ENCODE peak calls at places on chromosomes 3 and 15, in five cellular contexts. R, A, S, N and C are unnamed samples.

GRCh38 chr3:155088705-155089380 is 8.7 kb downstream of the MME start:
- DNase-seq in A (no peak), N (no peak), R (no peak), S (peak; percentile 78), C (no peak)

GRCh38 chr15:49521802-49522201 is 98.8 kb downstream of the FGF7 start:
- DNase-seq in N (no peak), R (peak; percentile 15), S (peak; percentile 33), A (no peak), C (peak; percentile 23)

GRCh38 chr3:173553635-173554280 is 156.2 kb downstream of the NLGN1 start:
- DNase-seq in S (peak; percentile 42), R (peak; percentile 70), N (no peak), A (peak; percentile 27), C (peak; percentile 66)

GRCh38 chr15:75230524-75231371 is 27.4 kb upstream of the GOLGA6C start:
- DNase-seq in R (peak; percentile 92), N (no peak), A (no peak), S (no peak), C (peak; percentile 39)

GRCh38 chr3:47083786-47084185 is 80.1 kb downstream of the SETD2 start:
- DNase-seq in R (no peak), S (no peak), N (no peak), A (no peak), C (no peak)

GRCh38 chr3:148998297-148998696 is 7.0 kb downstream of the GYG1 start:
- DNase-seq in R (no peak), N (no peak), S (peak; percentile 41), A (no peak), C (no peak)

GRCh38 chr3:138947303-138948121 is 495 bp downstream of the FOXL2NB start:
- DNase-seq in N (peak; percentile 50), R (no peak), S (no peak), A (no peak), C (peak; percentile 77)

GRCh38 chr3:55272031-55272645 is 215.0 kb downstream of the WNT5A start:
- DNase-seq in S (peak; percentile 34), R (no peak), A (no peak), N (no peak), C (no peak)

GRCh38 chr3:46946856-46947544 is 29.5 kb downstream of the CCDC12 start:
- DNase-seq in N (no peak), R (peak; percentile 69), S (peak; percentile 31), A (no peak), C (no peak)

GRCh38 chr3:53486961-53487654 is 7.3 kb upstream of the CACNA1D start:
- DNase-seq in A (no peak), S (no peak), N (no peak), R (no peak), C (peak; percentile 33)

GRCh38 chr3:198071602-198072285 is 111.7 kb downstream of the LMLN start:
- DNase-seq in R (peak; percentile 77), S (peak; percentile 97), N (peak; percentile 74), A (peak; percentile 51), C (peak; percentile 99)

GRCh38 chr3:197364410-197365071 is 66.1 kb upstream of the DLG1 start:
- DNase-seq in N (no peak), A (no peak), R (peak; percentile 44), S (no peak), C (no peak)

GRCh38 chr3:73448761-73449290 is 175.9 kb downstream of the PDZRN3 start:
- DNase-seq in A (no peak), R (no peak), S (no peak), N (no peak), C (no peak)

GRCh38 chr3:127211118-127212060 is 18.5 kb downstream of the PRR23E start:
- DNase-seq in A (no peak), N (no peak), S (no peak), R (no peak), C (no peak)

GRCh38 chr15:30984118-30984517 is 7.3 kb downstream of the MTMR10 start:
- DNase-seq in S (no peak), R (peak; percentile 37), N (no peak), A (no peak), C (no peak)

GRCh38 chr3:28247286-28247685 is 5.9 kb downstream of the CMC1 start:
- DNase-seq in R (no peak), A (no peak), N (no peak), S (no peak), C (no peak)

GRCh38 chr3:45182915-45183881 is 37.0 kb upstream of the CDCP1 start:
- DNase-seq in R (peak; percentile 64), S (peak; percentile 54), N (peak; percentile 63), A (no peak), C (peak; percentile 83)

GRCh38 chr3:134699721-134700120 is 48.9 kb upstream of the KY start:
- DNase-seq in S (no peak), N (no peak), R (no peak), A (no peak), C (no peak)

GRCh38 chr3:51141573-51141972 is 243.5 kb upstream of the MANF start:
- DNase-seq in R (no peak), A (no peak), S (no peak), N (no peak), C (peak; percentile 10)

GRCh38 chr3:186070550-186070949 is 38.3 kb downstream of the ETV5 start:
- DNase-seq in R (no peak), N (no peak), S (no peak), A (no peak), C (no peak)

GRCh38 chr3:127040216-127040615 is 57.3 kb downstream of the PLXNA1 start:
- DNase-seq in N (no peak), A (no peak), R (no peak), S (no peak), C (no peak)

GRCh38 chr3:3066910-3067309 is 43.3 kb downstream of the IL5RA start:
- DNase-seq in S (no peak), R (no peak), A (no peak), N (no peak), C (no peak)

GRCh38 chr3:38312356-38312755 is 30.3 kb downstream of the SLC22A14 start:
- DNase-seq in A (no peak), R (no peak), N (no peak), S (no peak), C (no peak)

GRCh38 chr3:129305592-129306091 is 27.0 kb downstream of the HMCES start:
- DNase-seq in A (peak; percentile 96), N (peak; percentile 100), S (peak; percentile 83), R (peak; percentile 48), C (peak; percentile 99)

GRCh38 chr3:139388961-139389551 is 391 bp downstream of the COPB2 start:
- DNase-seq in N (no peak), S (no peak), A (peak; percentile 2), R (no peak), C (no peak)

GRCh38 chr3:57670543-57670942 is 22.3 kb downstream of the DENND6A start:
- DNase-seq in R (no peak), N (no peak), A (no peak), S (no peak), C (no peak)

GRCh38 chr3:71585126-71585525 is 1.6 kb upstream of the FOXP1 start:
- DNase-seq in S (no peak), A (no peak), N (no peak), R (peak; percentile 16), C (no peak)

GRCh38 chr3:171420667-171421066 is 39.5 kb downstream of the TNIK start:
- DNase-seq in A (no peak), R (no peak), N (no peak), S (peak; percentile 26), C (no peak)

GRCh38 chr3:9947025-9947995 is 4.9 kb downstream of the PRRT3 start:
- DNase-seq in N (peak; percentile 84), S (peak; percentile 33), R (peak; percentile 56), A (peak; percentile 46), C (peak; percentile 88)
- H2BK120ac ChIP-seq in N (no peak overlapping the region), S (peak overlapping the region; percentile 19), R (peak overlapping the region; percentile 20), A (peak overlapping the region; percentile 87), C (no peak overlapping the region)

GRCh38 chr3:29695905-29696238 is 415.0 kb downstream of the RBMS3 start:
- DNase-seq in S (no peak), N (no peak), A (no peak), R (no peak), C (no peak)
- H2BK120ac ChIP-seq in S (peak overlapping the region; percentile 98), N (no peak overlapping the region), A (no peak overlapping the region), R (peak overlapping the region; percentile 85), C (no peak overlapping the region)

GRCh38 chr3:177658354-177658753 is 461.1 kb upstream of the TBL1XR1 start:
- DNase-seq in R (no peak), S (no peak), N (no peak), A (no peak), C (no peak)
- H2BK120ac ChIP-seq in R (no peak overlapping the region), S (no peak overlapping the region), N (no peak overlapping the region), A (no peak overlapping the region), C (no peak overlapping the region)

DNA sequence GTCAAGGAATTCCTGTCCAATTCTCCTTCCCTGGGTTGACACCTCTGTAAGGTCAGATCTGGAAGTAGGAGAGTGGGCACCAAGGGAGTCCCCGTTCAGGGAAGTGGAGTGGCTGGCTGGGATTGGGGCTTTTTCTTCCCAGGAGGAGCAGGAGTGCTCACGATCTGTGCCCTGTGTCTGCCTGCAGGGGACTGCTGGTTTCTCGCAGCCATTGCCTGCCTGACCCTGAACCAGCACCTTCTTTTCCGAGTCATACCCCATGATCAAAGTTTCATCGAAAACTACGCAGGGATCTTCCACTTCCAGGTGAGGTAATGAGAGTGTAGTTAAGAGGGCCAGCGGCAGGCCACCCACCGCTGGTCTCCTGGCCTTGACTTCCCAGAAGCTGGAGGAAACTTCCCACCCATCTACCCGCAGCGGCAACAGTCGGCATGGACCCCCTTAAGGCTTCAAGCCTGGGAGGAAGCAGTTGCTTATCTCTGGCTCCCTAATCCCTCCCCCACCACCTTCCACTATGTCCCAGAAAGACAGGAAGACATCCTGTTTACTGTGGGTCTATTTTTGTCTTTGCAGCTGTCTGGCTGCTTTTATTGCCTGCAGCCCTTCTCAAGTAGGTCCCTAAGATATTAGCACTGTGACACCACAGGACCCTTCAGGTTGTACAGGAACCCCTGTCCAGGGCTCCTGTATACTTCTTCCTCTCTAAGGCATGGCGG is 26.8 kb downstream of the CAPN3 start:
- DNase-seq in A (no peak), S (peak; percentile 6), N (peak; percentile 34), R (no peak), C (peak; percentile 37)
- H2BK120ac ChIP-seq in A (no peak overlapping the region), S (peak overlapping the region; percentile 10), N (no peak overlapping the region), R (no peak overlapping the region), C (no peak overlapping the region)